ENCODE peak calls at places on chromosomes 11 and 22, in nine cellular contexts. B is neural progenitor cell, Y is epithelial cell of proximal tubule, C is left ventricle myocardium inferior, I is astrocyte, K is HepG2, W is stomach, P is testis, N is left lung. D is an unnamed sample.

GRCh38 chr11:57199330-57199729 is 17.6 kb downstream of the LRRC55 start:
- DNase-seq in I (no peak), W (no peak), C (no peak), B (no peak), K (peak), P (no peak), N (no peak), Y (no peak), D (no peak)

GRCh38 chr11:27933992-27934829 is 173.7 kb downstream of the KIF18A start:
- DNase-seq in I (peak), P (no peak), K (no peak), N (no peak), W (no peak), B (no peak), C (no peak), Y (no peak), D (no peak)

GRCh38 chr11:114195981-114196731 is 100.0 kb upstream of the NNMT start:
- DNase-seq in Y (no peak), B (no peak), K (no peak), P (no peak), N (peak), W (peak), C (no peak), I (no peak), D (no peak)

GRCh38 chr11:17423533-17424310 is 35.3 kb upstream of the KCNJ11 start:
- DNase-seq in K (peak), Y (no peak), P (no peak), N (no peak), B (no peak), I (no peak), C (no peak), W (peak), D (no peak)

GRCh38 chr11:58591659-58592058 is 12.8 kb downstream of the ZFP91 start:
- DNase-seq in Y (no peak), I (no peak), P (no peak), W (no peak), K (no peak), C (no peak), N (no peak), B (no peak), D (no peak)

GRCh38 chr22:21032037-21032842 is at the start of gene SLC7A4:
- DNase-seq in C (no peak), Y (no peak), K (no peak), N (no peak), W (peak), B (peak), P (peak), I (no peak), D (no peak)

GRCh38 chr11:17368551-17368950 is 17.0 kb downstream of the NCR3LG1 start:
- DNase-seq in W (no peak), C (no peak), Y (no peak), K (no peak), P (no peak), I (no peak), N (no peak), B (no peak), D (peak)

GRCh38 chr11:130115218-130115617 is 44.4 kb upstream of the ST14 start:
- DNase-seq in W (no peak), B (no peak), N (no peak), P (no peak), C (no peak), Y (no peak), K (no peak), I (peak), D (no peak)

GRCh38 chr11:134471341-134472187 is 59.5 kb upstream of the B3GAT1 start:
- DNase-seq in W (no peak), Y (no peak), P (no peak), N (no peak), B (no peak), C (no peak), I (no peak), K (no peak), D (no peak)

GRCh38 chr22:38707346-38707745 is 1.6 kb downstream of the GTPBP1 start:
- DNase-seq in Y (no peak), W (no peak), I (peak), P (no peak), B (no peak), C (no peak), K (peak), N (no peak), D (no peak)

GRCh38 chr11:126159719-126160344 is 51.6 kb downstream of the RPUSD4 start:
- DNase-seq in B (peak), K (no peak), C (no peak), P (no peak), N (no peak), I (no peak), Y (no peak), W (no peak), D (no peak)

GRCh38 chr11:125079151-125079877 is 16.2 kb downstream of the SLC37A2 start:
- DNase-seq in P (no peak), C (no peak), K (no peak), B (no peak), N (no peak), W (no peak), Y (no peak), I (peak), D (peak)

GRCh38 chr11:12995211-12995610 is 13.9 kb upstream of the RASSF10 start:
- DNase-seq in C (no peak), I (peak), N (no peak), B (no peak), Y (no peak), K (no peak), P (no peak), W (no peak), D (no peak)

GRCh38 chr22:18109410-18110193 is 1.0 kb upstream of the TUBA8 start:
- DNase-seq in B (no peak), W (no peak), Y (no peak), P (no peak), K (no peak), N (no peak), C (no peak), I (no peak), D (no peak)

GRCh38 chr11:86747801-86748200 is 52.5 kb upstream of the PRSS23 start:
- DNase-seq in B (no peak), I (no peak), W (no peak), Y (no peak), C (no peak), K (no peak), P (no peak), N (no peak), D (no peak)

GRCh38 chr22:38756631-38757463 is 1.0 kb upstream of the SUN2 start:
- DNase-seq in P (no peak), Y (no peak), B (no peak), N (peak), I (no peak), W (no peak), C (no peak), K (no peak), D (no peak)

GRCh38 chr11:125626381-125626950 is 1.5 kb downstream of the CHEK1 start:
- DNase-seq in P (no peak), B (no peak), K (peak), Y (no peak), C (no peak), W (no peak), I (no peak), N (no peak), D (no peak)

GRCh38 chr22:35516723-35517122 is 23.9 kb upstream of the RASD2 start:
- DNase-seq in W (no peak), B (no peak), P (no peak), C (no peak), K (no peak), I (no peak), N (no peak), Y (no peak), D (no peak)

GRCh38 chr22:27804683-27805297 is 3.2 kb upstream of the MN1 start:
- DNase-seq in C (peak), K (peak), Y (no peak), N (no peak), P (peak), B (peak), I (no peak), W (peak), D (no peak)

GRCh38 chr11:26028294-26028954 is 303.5 kb upstream of the ANO3 start:
- DNase-seq in C (no peak), I (peak), B (no peak), N (no peak), K (peak), P (no peak), Y (no peak), W (no peak), D (no peak)

GRCh38 chr11:73217131-73217809 is 811 bp upstream of the P2RY2 start:
- DNase-seq in P (peak), I (no peak), N (peak), Y (no peak), B (peak), C (no peak), K (no peak), W (no peak), D (no peak)

DNA sequence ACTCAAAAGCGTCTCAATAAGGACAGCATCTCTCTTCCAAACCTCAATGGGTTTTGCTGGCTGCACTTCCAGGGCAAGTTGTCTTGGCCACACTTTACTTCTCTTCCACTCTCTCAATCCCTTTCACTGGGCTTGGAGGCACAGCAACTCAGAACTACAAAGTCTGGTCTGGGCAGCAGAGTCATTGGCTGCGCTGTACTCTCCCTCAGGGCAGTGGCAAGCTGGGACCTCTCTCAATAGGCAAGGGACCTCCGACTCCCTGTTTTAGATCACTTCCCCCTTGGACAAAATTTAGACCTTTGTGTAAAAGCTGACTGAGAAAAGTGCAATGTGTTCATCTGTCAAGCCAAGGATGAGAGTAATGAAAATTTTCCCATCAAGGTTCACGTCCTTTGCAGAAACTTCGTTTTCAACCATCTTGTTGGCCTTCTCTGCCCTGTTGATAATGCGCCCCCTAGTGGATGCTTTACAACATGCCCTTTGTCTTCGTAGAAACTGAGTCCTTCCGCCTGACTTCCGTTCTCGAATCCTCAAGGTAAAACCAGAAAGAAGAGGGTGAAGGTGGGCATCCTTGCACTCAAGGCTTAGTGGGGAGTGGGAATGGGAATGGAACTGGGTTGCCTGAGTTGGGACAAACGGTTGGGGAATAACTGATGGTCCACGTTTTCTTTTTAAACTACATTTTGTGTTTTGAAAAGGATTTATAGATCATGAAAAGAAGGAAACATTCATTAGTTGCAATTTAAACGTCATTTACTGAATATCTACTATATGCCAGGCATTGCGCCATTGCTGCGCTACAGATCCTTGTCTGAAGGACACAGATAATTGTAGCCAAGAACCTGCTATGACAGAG is 99.1 kb downstream of the CD44 start:
- DNase-seq in B (peak), C (no peak), N (no peak), P (peak), I (no peak), W (peak), K (peak), Y (no peak), D (no peak)
- TF ChIP-seq CTCF in B (peak), C (peak), N (peak), P (peak), I (peak), W (peak), K (peak), Y (peak), D (peak)

GRCh38 chr11:60925685-60926267 is 1.5 kb downstream of the TMEM132A start:
- DNase-seq in K (no peak), Y (peak), N (peak), W (no peak), C (no peak), I (peak), B (no peak), P (no peak), D (no peak)
- TF ChIP-seq CTCF in K (no peak), Y (no peak), N (no peak), W (no peak), C (no peak), I (no peak), B (no peak), P (no peak), D (no peak)

DNA sequence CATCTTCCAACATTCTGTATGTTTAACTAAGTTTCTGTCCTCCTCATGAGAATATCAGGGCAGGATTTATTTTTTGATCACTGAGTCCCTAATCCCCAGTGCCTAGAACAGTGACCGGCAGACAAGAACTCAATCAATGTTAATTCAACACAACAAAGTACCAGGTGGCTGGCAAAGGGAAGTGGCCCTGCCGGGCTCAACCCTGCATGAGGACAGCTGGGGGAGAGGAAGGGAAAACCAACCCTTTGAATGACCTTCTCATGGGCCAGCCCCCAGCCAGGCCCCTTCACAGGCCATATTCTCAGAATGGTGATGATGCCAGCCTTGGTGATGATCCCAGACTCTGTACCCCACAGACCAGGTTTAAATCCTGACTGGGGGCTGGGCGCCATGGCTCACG is 1.4 kb upstream of the MFNG start:
- DNase-seq in B (no peak), P (no peak), N (no peak), Y (no peak), I (no peak), K (no peak), C (no peak), W (no peak), D (no peak)
- TF ChIP-seq CTCF in B (no peak), P (no peak), N (no peak), Y (no peak), I (no peak), K (no peak), C (no peak), W (no peak), D (no peak)

GRCh38 chr11:6472934-6473333 is 807 bp downstream of the TRIM3 start:
- DNase-seq in N (peak), Y (no peak), I (no peak), C (no peak), B (no peak), P (no peak), K (no peak), W (no peak), D (peak)

GRCh38 chr11:6474806-6475500 is 1.2 kb upstream of the TRIM3 start:
- DNase-seq in I (no peak), C (no peak), P (no peak), Y (no peak), K (no peak), W (no peak), N (no peak), B (no peak), D (peak)

GRCh38 chr11:6475936-6476335 is 2.2 kb upstream of the TRIM3 start:
- DNase-seq in K (peak), P (no peak), I (no peak), C (no peak), N (no peak), W (peak), Y (no peak), B (peak), D (no peak)

GRCh38 chr11:6473481-6474422 is at the start of gene TRIM3:
- DNase-seq in W (peak), B (peak), Y (peak), C (peak), K (peak), P (peak), N (peak), I (peak), D (peak)

DNA sequence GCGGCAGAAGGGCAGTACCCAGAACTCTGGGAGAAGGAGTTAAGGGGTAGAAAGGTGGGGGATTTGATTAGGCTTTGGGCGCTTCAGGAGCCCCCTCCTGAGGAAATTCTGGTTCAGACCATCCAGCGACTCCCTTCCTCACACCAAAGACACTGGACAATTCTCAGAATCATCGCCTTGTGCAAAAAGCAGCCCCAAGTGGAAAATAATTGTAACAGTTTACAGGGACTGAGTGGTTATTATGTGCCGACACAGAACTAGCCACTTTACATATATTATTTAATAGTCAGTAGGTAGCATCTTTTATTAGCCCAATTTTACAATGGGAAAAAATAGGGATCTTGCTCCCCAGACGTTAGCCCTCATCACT is 667 bp upstream of the TRIM3 start:
- DNase-seq in W (no peak), C (no peak), Y (no peak), I (no peak), B (no peak), N (no peak), P (no peak), K (no peak), D (no peak)
- TF ChIP-seq CTCF in W (no peak), C (no peak), Y (no peak), I (peak), B (no peak), N (no peak), P (no peak), K (no peak), D (no peak)

GRCh38 chr22:29464581-29464980 is 15.4 kb upstream of the NEFH start:
- DNase-seq in I (no peak), N (no peak), W (no peak), Y (no peak), B (no peak), C (no peak), K (no peak), P (no peak), D (no peak)

GRCh38 chr22:29475550-29475949 is 4.5 kb upstream of the NEFH start:
- DNase-seq in K (no peak), C (no peak), Y (no peak), W (no peak), N (no peak), B (no peak), I (no peak), P (no peak), D (no peak)

GRCh38 chr22:29469755-29470154 is 10.3 kb upstream of the NEFH start:
- DNase-seq in B (peak), Y (no peak), W (no peak), N (peak), K (no peak), C (no peak), I (no peak), P (no peak), D (no peak)

GRCh38 chr22:29473001-29473400 is 7.0 kb upstream of the NEFH start:
- DNase-seq in I (no peak), N (no peak), P (no peak), Y (no peak), W (no peak), B (no peak), C (no peak), K (no peak), D (no peak)

GRCh38 chr22:29470159-29470855 is 9.7 kb upstream of the NEFH start:
- DNase-seq in B (peak), P (peak), K (peak), N (peak), W (peak), C (peak), Y (no peak), I (no peak), D (peak)
- TF ChIP-seq CTCF in B (peak), P (peak), K (peak), N (peak), W (peak), C (peak), Y (peak), I (peak), D (peak)

GRCh38 chr22:45094081-45094720 is 69.5 kb upstream of the NUP50 start:
- DNase-seq in K (no peak), W (no peak), P (no peak), N (no peak), I (no peak), B (no peak), Y (no peak), C (no peak), D (no peak)
- TF ChIP-seq CTCF in K (no peak), W (no peak), P (no peak), N (no peak), I (no peak), B (no peak), Y (no peak), C (no peak), D (no peak)

GRCh38 chr11:35387341-35387982 is 31.9 kb downstream of the SLC1A2 start:
- DNase-seq in C (no peak), B (no peak), Y (no peak), I (peak), K (no peak), N (no peak), P (no peak), W (no peak), D (no peak)
- TF ChIP-seq CTCF in C (peak), B (no peak), Y (peak), I (peak), K (peak), N (no peak), P (no peak), W (no peak), D (no peak)

DNA sequence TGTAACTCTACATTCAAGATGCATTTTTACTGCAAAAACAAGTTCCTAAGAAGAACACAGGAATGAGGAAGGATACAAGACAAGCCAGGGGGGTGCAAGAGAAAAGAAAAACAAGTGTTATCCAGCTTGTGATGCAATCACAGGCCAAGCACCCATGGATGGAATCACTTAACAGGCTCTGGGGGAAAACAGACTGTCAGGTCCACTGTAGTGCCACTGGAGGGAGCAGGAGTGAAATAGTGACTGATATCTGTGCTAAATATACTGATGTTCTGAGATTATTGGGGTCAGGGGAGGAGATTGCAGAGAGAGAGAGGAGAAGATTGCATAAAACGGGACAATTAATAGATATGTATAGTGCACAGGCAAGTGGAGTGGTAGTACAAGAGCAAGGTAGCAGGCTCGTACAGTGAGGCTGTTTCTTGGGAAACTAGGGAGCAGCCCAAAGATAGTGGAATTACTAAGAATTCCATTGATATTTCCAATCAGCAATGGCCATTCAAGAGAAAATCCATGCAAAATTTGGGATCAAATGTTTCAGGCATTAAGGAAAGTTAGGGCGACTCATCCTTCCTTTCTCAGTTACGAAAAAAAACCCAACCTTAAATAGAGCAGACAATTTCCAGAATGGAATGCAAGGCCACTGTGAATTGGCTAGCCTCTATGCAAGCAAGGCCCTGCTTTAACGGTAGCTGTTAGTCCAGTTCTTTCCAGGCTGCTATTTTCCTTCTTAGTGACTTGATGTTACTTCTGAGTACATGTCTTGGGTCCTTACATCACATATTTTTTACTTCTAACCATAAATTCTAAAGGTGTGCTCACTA is 52.2 kb upstream of the CEP126 start:
- DNase-seq in P (peak), N (no peak), C (no peak), Y (peak), W (no peak), B (peak), K (peak), I (peak), D (no peak)
- TF ChIP-seq CTCF in P (peak), N (peak), C (peak), Y (peak), W (peak), B (peak), K (peak), I (peak), D (peak)